ENCODE peak calls at places on chromosomes 6 and 20, in seven cellular contexts. F, X, I, H, L, D and A are unnamed samples.
A peak's percentile ranks its signal among the peaks of the same experiment; 100 is the strongest.

GRCh38 chr6:167645383-167645782 is 181.3 kb upstream of the AFDN start:
- DNase-seq in F (no peak), X (no peak), I (no peak), H (no peak), L (no peak), D (no peak), A (no peak)

GRCh38 chr6:29509239-29509638 is 21.5 kb upstream of the MAS1L start:
- DNase-seq in F (peak; percentile 63), X (peak; percentile 62), I (no peak), H (no peak), L (no peak), D (no peak), A (no peak)

GRCh38 chr6:28446818-28447511 is 3.7 kb upstream of the ZSCAN23 start:
- DNase-seq in F (no peak), X (no peak), I (no peak), H (no peak), L (no peak), D (peak; percentile 73), A (no peak)

GRCh38 chr6:31652925-31653724 is 664 bp upstream of the BAG6 start:
- DNase-seq in F (peak; percentile 92), X (peak; percentile 96), I (peak; percentile 61), H (peak; percentile 94), L (peak; percentile 85), D (peak; percentile 97), A (no peak)

GRCh38 chr6:87907521-87907920 is 140.1 kb upstream of the SPACA1 start:
- DNase-seq in F (no peak), X (peak; percentile 82), I (no peak), H (no peak), L (no peak), D (peak; percentile 88), A (peak; percentile 78)

GRCh38 chr6:136411028-136411329 is 121.3 kb upstream of the BCLAF1 start:
- DNase-seq in F (no peak), X (no peak), I (no peak), H (no peak), L (no peak), D (no peak), A (no peak)

GRCh38 chr20:45235995-45236394 is 14.8 kb downstream of the SEMG2 start:
- DNase-seq in F (no peak), X (peak; percentile 18), I (no peak), H (no peak), L (peak; percentile 83), D (no peak), A (no peak)

GRCh38 chr20:51331466-51331865 is 211.1 kb downstream of the NFATC2 start:
- DNase-seq in F (no peak), X (no peak), I (no peak), H (no peak), L (no peak), D (no peak), A (peak; percentile 44)

GRCh38 chr6:116287668-116288282 is 8.0 kb upstream of the TSPYL1 start:
- DNase-seq in F (peak; percentile 13), X (peak; percentile 53), I (no peak), H (no peak), L (no peak), D (peak; percentile 61), A (peak; percentile 78)

GRCh38 chr20:63648895-63649589 is 4.2 kb downstream of the STMN3 start:
- DNase-seq in F (no peak), X (no peak), I (no peak), H (no peak), L (no peak), D (no peak), A (no peak)

GRCh38 chr20:3820048-3820900 is at the start of gene AP5S1:
- DNase-seq in F (peak; percentile 93), X (peak; percentile 96), I (peak; percentile 88), H (peak; percentile 97), L (peak; percentile 98), D (peak; percentile 98), A (peak; percentile 97)

GRCh38 chr20:63831696-63832686 is 927 bp upstream of the ZBTB46 start:
- DNase-seq in F (no peak), X (no peak), I (no peak), H (peak; percentile 59), L (no peak), D (peak; percentile 66), A (no peak)

GRCh38 chr20:34643919-34644318 is 33.0 kb downstream of the PIGU start:
- DNase-seq in F (no peak), X (no peak), I (no peak), H (no peak), L (no peak), D (peak; percentile 96), A (peak; percentile 82)

GRCh38 chr6:118993803-118994231 is 58.9 kb upstream of the MCM9 start:
- DNase-seq in F (no peak), X (no peak), I (no peak), H (no peak), L (no peak), D (no peak), A (no peak)

GRCh38 chr6:50380409-50381105 is 330.8 kb upstream of the DEFB112 start:
- DNase-seq in F (no peak), X (no peak), I (no peak), H (no peak), L (no peak), D (no peak), A (no peak)

GRCh38 chr20:47354710-47355488 is 1.6 kb downstream of the ZMYND8 start:
- DNase-seq in F (no peak), X (no peak), I (no peak), H (no peak), L (no peak), D (peak; percentile 47), A (peak; percentile 53)

GRCh38 chr6:11865926-11866325 is 87.3 kb upstream of the ADTRP start:
- DNase-seq in F (no peak), X (no peak), I (no peak), H (no peak), L (no peak), D (no peak), A (no peak)

GRCh38 chr20:15310361-15310760 is 972.9 kb upstream of the FLRT3 start:
- DNase-seq in F (no peak), X (no peak), I (no peak), H (no peak), L (no peak), D (peak; percentile 59), A (no peak)

GRCh38 chr6:27608916-27609883 is 136.3 kb upstream of the ZNF184 start:
- DNase-seq in F (no peak), X (peak; percentile 76), I (no peak), H (no peak), L (peak; percentile 49), D (peak; percentile 83), A (peak; percentile 88)

DNA sequence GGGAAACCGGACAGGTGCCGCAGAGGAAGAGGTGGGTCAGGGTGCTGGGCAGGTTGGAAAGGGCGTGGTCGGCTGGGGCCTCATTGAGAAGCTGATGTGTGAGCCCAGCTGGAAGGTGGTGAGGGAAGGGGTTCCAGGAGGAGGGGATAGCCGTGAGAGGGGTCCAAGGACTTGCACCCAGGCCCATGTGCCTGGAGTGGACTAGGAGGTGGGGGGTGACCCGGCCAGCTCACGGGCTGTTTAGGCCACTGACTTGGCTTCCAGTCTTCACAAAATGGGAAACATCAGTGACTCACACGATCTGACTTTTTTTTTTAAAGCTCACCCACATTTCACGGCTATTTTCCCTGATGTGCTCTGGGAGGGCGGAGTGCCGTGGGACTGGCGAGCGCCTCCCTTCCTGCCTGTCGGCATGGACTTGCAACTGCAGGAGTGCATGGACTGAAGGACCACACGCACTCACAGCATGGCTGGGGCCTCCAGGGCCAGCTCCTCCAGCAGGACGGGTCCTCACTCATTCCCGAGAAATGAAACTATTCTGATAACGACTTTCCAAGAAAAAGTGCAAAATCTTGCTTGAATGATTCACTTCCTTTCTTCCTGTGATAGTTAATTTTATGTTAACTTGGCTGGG is 13.5 kb upstream of the PDE10A start:
- DNase-seq in F (no peak), X (no peak), I (no peak), H (peak; percentile 48), L (no peak), D (no peak), A (peak; percentile 88)
- TF ChIP-seq CTCF in F (no peak), X (no peak), I (no peak), H (no peak), L (no peak), D (no peak), A (peak; percentile 74)

GRCh38 chr6:132937466-132937906 is 123.1 kb downstream of the RPS12 start:
- DNase-seq in F (peak; percentile 6), X (peak; percentile 36), I (no peak), H (peak; percentile 12), L (peak; percentile 55), D (peak; percentile 52), A (peak; percentile 54)
- TF ChIP-seq CTCF in F (peak; percentile 52), X (peak; percentile 59), I (no peak), H (no peak), L (no peak), D (peak; percentile 65), A (peak; percentile 61)

DNA sequence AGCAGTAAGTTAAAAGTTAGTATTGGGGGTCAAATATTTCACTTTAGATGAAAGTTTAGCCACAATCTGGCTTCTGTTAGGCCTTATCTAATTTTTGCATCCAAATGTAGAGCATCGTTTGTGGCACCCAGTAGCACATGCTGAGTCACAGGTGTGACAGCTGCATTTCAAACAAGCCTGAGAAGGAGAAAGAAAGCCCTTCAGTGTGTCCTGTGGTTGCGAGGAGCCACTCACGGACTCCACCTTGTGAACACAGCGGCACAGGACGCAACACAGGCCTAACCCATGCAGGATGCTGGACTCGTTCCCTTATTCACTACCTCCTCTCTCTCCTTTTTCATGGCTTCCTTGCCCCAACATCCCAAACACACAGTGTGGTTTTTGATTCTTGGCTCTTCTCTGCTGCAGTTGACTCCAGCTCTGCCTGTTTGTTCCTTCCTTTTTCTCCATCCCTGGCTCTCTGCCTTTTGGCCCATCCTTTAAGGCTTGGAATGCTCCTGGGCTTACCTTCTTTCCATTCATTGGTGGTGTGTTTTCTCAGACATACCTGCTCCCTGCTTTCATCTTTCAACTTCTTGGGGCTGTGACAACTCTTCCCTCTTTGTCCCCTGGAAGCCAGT is 124.2 kb downstream of the SLC16A10 start:
- DNase-seq in F (no peak), X (no peak), I (no peak), H (no peak), L (no peak), D (no peak), A (no peak)
- TF ChIP-seq CTCF in F (no peak), X (no peak), I (no peak), H (no peak), L (no peak), D (no peak), A (no peak)

DNA sequence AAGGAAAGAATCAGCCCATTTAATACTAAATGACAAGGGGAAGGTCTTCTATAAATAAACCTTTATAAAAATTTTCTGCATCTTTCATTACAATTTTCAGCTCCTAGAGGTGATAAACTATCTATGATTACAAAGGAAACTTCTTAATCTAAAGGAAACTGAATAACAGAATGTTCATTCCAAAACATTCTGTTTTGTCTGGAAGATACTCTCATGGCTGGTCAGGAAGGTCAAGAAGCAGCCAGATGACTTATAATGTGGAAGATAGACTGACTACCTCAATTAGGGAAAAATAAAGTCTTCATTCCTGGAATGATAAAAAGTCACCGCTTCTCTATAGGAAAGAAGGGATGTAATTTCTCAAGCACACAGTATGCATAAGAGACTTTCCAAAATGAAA is 131.3 kb downstream of the GMDS start:
- DNase-seq in F (no peak), X (no peak), I (no peak), H (no peak), L (no peak), D (no peak), A (no peak)
- TF ChIP-seq CTCF in F (no peak), X (no peak), I (no peak), H (no peak), L (no peak), D (no peak), A (no peak)

GRCh38 chr6:24855389-24856245 is 56.9 kb upstream of the ARMH2 start:
- DNase-seq in F (peak; percentile 73), X (peak; percentile 87), I (no peak), H (peak; percentile 63), L (peak; percentile 56), D (peak; percentile 83), A (peak; percentile 86)
- TF ChIP-seq CTCF in F (peak; percentile 56), X (peak; percentile 73), I (peak; percentile 91), H (peak; percentile 86), L (peak; percentile 72), D (peak; percentile 88), A (peak; percentile 84)